ENCODE peak calls at places on chromosomes 11 and 22, in nine cellular contexts. One of them, this sample, is unnamed.

GRCh38 chr11:117941163-117941707 is 12.0 kb upstream of the TMPRSS13 start:
- DNase-seq in left cardiac atrium: no peak
- DNase-seq in effector memory CD4-positive, alpha-beta T cell: no peak
- DNase-seq in amygdala: no peak
- DNase-seq in GM04503: no peak
- DNase-seq in AG09319: no peak
- DNase-seq in NCI-H1930: no peak
- DNase-seq in hippocampal formation: no peak
- DNase-seq in DMS79: no peak
- DNase-seq in this sample: peak

GRCh38 chr22:32967285-32968101 is 90.7 kb downstream of the SYN3 start:
- DNase-seq in left cardiac atrium: no peak
- DNase-seq in effector memory CD4-positive, alpha-beta T cell: no peak
- DNase-seq in amygdala: no peak
- DNase-seq in GM04503: no peak
- DNase-seq in AG09319: no peak
- DNase-seq in NCI-H1930: no peak
- DNase-seq in hippocampal formation: no peak
- DNase-seq in DMS79: no peak
- DNase-seq in this sample: peak

GRCh38 chr11:94151903-94152677 is 23.4 kb downstream of the PANX1 start:
- DNase-seq in left cardiac atrium: peak
- DNase-seq in effector memory CD4-positive, alpha-beta T cell: no peak
- DNase-seq in amygdala: no peak
- DNase-seq in GM04503: no peak
- DNase-seq in AG09319: no peak
- DNase-seq in NCI-H1930: no peak
- DNase-seq in hippocampal formation: no peak
- DNase-seq in DMS79: no peak
- DNase-seq in this sample: peak

GRCh38 chr11:86511086-86511551 is 136.4 kb downstream of the CCDC81 start:
- DNase-seq in left cardiac atrium: no peak
- DNase-seq in effector memory CD4-positive, alpha-beta T cell: no peak
- DNase-seq in amygdala: no peak
- DNase-seq in GM04503: no peak
- DNase-seq in AG09319: no peak
- DNase-seq in NCI-H1930: no peak
- DNase-seq in hippocampal formation: no peak
- DNase-seq in DMS79: no peak
- DNase-seq in this sample: no peak

GRCh38 chr22:48957311-48957986 is 870.2 kb downstream of the BRD1 start:
- DNase-seq in left cardiac atrium: no peak
- DNase-seq in effector memory CD4-positive, alpha-beta T cell: no peak
- DNase-seq in amygdala: no peak
- DNase-seq in GM04503: no peak
- DNase-seq in AG09319: no peak
- DNase-seq in NCI-H1930: no peak
- DNase-seq in hippocampal formation: no peak
- DNase-seq in DMS79: no peak
- DNase-seq in this sample: no peak

GRCh38 chr11:57476883-57477506 is 16.7 kb downstream of the RTN4RL2 start:
- DNase-seq in left cardiac atrium: no peak
- DNase-seq in effector memory CD4-positive, alpha-beta T cell: no peak
- DNase-seq in amygdala: no peak
- DNase-seq in GM04503: no peak
- DNase-seq in AG09319: no peak
- DNase-seq in NCI-H1930: no peak
- DNase-seq in hippocampal formation: no peak
- DNase-seq in DMS79: no peak
- DNase-seq in this sample: peak

GRCh38 chr11:12441081-12441801 is 63.9 kb downstream of the PARVA start:
- DNase-seq in left cardiac atrium: no peak
- DNase-seq in effector memory CD4-positive, alpha-beta T cell: no peak
- DNase-seq in amygdala: no peak
- DNase-seq in GM04503: no peak
- DNase-seq in AG09319: no peak
- DNase-seq in NCI-H1930: no peak
- DNase-seq in hippocampal formation: no peak
- DNase-seq in DMS79: no peak
- DNase-seq in this sample: no peak

GRCh38 chr22:24392218-24392931 is 35.0 kb upstream of the ADORA2A start:
- DNase-seq in left cardiac atrium: no peak
- DNase-seq in effector memory CD4-positive, alpha-beta T cell: no peak
- DNase-seq in amygdala: no peak
- DNase-seq in GM04503: no peak
- DNase-seq in AG09319: no peak
- DNase-seq in NCI-H1930: no peak
- DNase-seq in hippocampal formation: no peak
- DNase-seq in DMS79: no peak
- DNase-seq in this sample: no peak

GRCh38 chr22:39839917-39840510 is 53.5 kb downstream of the ENTHD1 start:
- DNase-seq in left cardiac atrium: no peak
- DNase-seq in effector memory CD4-positive, alpha-beta T cell: no peak
- DNase-seq in amygdala: no peak
- DNase-seq in GM04503: no peak
- DNase-seq in AG09319: no peak
- DNase-seq in NCI-H1930: no peak
- DNase-seq in hippocampal formation: no peak
- DNase-seq in DMS79: no peak
- DNase-seq in this sample: no peak

GRCh38 chr11:92893276-92893675 is 76.2 kb upstream of the MTNR1B start:
- DNase-seq in left cardiac atrium: no peak
- DNase-seq in effector memory CD4-positive, alpha-beta T cell: no peak
- DNase-seq in amygdala: no peak
- DNase-seq in GM04503: no peak
- DNase-seq in AG09319: no peak
- DNase-seq in NCI-H1930: no peak
- DNase-seq in hippocampal formation: no peak
- DNase-seq in DMS79: no peak
- DNase-seq in this sample: no peak

GRCh38 chr22:26447594-26448329 is 18.7 kb downstream of the ASPHD2 start:
- DNase-seq in left cardiac atrium: no peak
- DNase-seq in effector memory CD4-positive, alpha-beta T cell: no peak
- DNase-seq in amygdala: no peak
- DNase-seq in GM04503: no peak
- DNase-seq in AG09319: no peak
- DNase-seq in NCI-H1930: no peak
- DNase-seq in hippocampal formation: no peak
- DNase-seq in DMS79: no peak
- DNase-seq in this sample: no peak

GRCh38 chr22:45208993-45209838 is 31.5 kb downstream of the KIAA0930 start:
- DNase-seq in left cardiac atrium: no peak
- DNase-seq in effector memory CD4-positive, alpha-beta T cell: peak
- DNase-seq in amygdala: peak
- DNase-seq in GM04503: peak
- DNase-seq in AG09319: no peak
- DNase-seq in NCI-H1930: no peak
- DNase-seq in hippocampal formation: peak
- DNase-seq in DMS79: no peak
- DNase-seq in this sample: peak

GRCh38 chr11:66559141-66559861 is 9.1 kb downstream of the CTSF start:
- DNase-seq in left cardiac atrium: peak
- DNase-seq in effector memory CD4-positive, alpha-beta T cell: no peak
- DNase-seq in amygdala: no peak
- DNase-seq in GM04503: no peak
- DNase-seq in AG09319: no peak
- DNase-seq in NCI-H1930: no peak
- DNase-seq in hippocampal formation: no peak
- DNase-seq in DMS79: no peak
- DNase-seq in this sample: no peak

GRCh38 chr11:70079691-70080090 is 1.6 kb downstream of the ANO1 start:
- DNase-seq in left cardiac atrium: no peak
- DNase-seq in effector memory CD4-positive, alpha-beta T cell: no peak
- DNase-seq in amygdala: no peak
- DNase-seq in GM04503: no peak
- DNase-seq in AG09319: no peak
- DNase-seq in NCI-H1930: no peak
- DNase-seq in hippocampal formation: no peak
- DNase-seq in DMS79: no peak
- DNase-seq in this sample: peak

GRCh38 chr11:107747622-107748021 is 35.8 kb upstream of the SLN start:
- DNase-seq in left cardiac atrium: no peak
- DNase-seq in effector memory CD4-positive, alpha-beta T cell: no peak
- DNase-seq in amygdala: no peak
- DNase-seq in GM04503: no peak
- DNase-seq in AG09319: no peak
- DNase-seq in NCI-H1930: no peak
- DNase-seq in hippocampal formation: no peak
- DNase-seq in DMS79: no peak
- DNase-seq in this sample: no peak

GRCh38 chr22:29184886-29185575 is 20.7 kb upstream of the EMID1 start:
- DNase-seq in left cardiac atrium: no peak
- DNase-seq in effector memory CD4-positive, alpha-beta T cell: no peak
- DNase-seq in amygdala: peak
- DNase-seq in GM04503: no peak
- DNase-seq in AG09319: no peak
- DNase-seq in NCI-H1930: no peak
- DNase-seq in hippocampal formation: no peak
- DNase-seq in DMS79: no peak
- DNase-seq in this sample: no peak